ENCODE peak calls at places on chromosomes 1 and 21, in eight cellular contexts. One of them, this sample, is unnamed.

GRCh38 chr1:29687166-29687565 is 450.8 kb downstream of the PTPRU start:
- DNase-seq in astrocyte: no peak
- DNase-seq in heart left ventricle: no peak
- DNase-seq in stimulated activated CD4-positive, alpha-beta T cell treated with anti-CD3 and anti-CD28 coated beads, Interleukin-15, amount 100 ng/mL, for 24 hours: no peak
- DNase-seq in T-helper 22 cell: no peak
- DNase-seq in Right ventricle myocardium superior: no peak
- DNase-seq in HS-5: no peak
- DNase-seq in T-helper 9 cell: no peak
- DNase-seq in this sample: no peak

GRCh38 chr1:31943546-31944184 is 5.5 kb upstream of the PTP4A2 start:
- DNase-seq in T-helper 9 cell: no peak
- DNase-seq in T-helper 22 cell: no peak
- DNase-seq in Right ventricle myocardium superior: no peak
- DNase-seq in stimulated activated CD4-positive, alpha-beta T cell treated with anti-CD3 and anti-CD28 coated beads, Interleukin-15, amount 100 ng/mL, for 24 hours: no peak
- DNase-seq in astrocyte: no peak
- DNase-seq in heart left ventricle: no peak
- DNase-seq in HS-5: no peak
- DNase-seq in this sample: no peak

GRCh38 chr1:116260621-116261020 is 112.4 kb upstream of the ATP1A1 start:
- DNase-seq in Right ventricle myocardium superior: no peak
- DNase-seq in heart left ventricle: no peak
- DNase-seq in T-helper 22 cell: no peak
- DNase-seq in HS-5: no peak
- DNase-seq in astrocyte: no peak
- DNase-seq in stimulated activated CD4-positive, alpha-beta T cell treated with anti-CD3 and anti-CD28 coated beads, Interleukin-15, amount 100 ng/mL, for 24 hours: no peak
- DNase-seq in T-helper 9 cell: no peak
- DNase-seq in this sample: no peak

GRCh38 chr1:66999640-67000400 is 54.1 kb downstream of the SLC35D1 start:
- DNase-seq in astrocyte: no peak
- DNase-seq in Right ventricle myocardium superior: no peak
- DNase-seq in heart left ventricle: no peak
- DNase-seq in HS-5: no peak
- DNase-seq in T-helper 9 cell: no peak
- DNase-seq in T-helper 22 cell: no peak
- DNase-seq in stimulated activated CD4-positive, alpha-beta T cell treated with anti-CD3 and anti-CD28 coated beads, Interleukin-15, amount 100 ng/mL, for 24 hours: no peak
- DNase-seq in this sample: no peak

GRCh38 chr1:61353797-61354406 is 271.5 kb downstream of the NFIA start:
- DNase-seq in stimulated activated CD4-positive, alpha-beta T cell treated with anti-CD3 and anti-CD28 coated beads, Interleukin-15, amount 100 ng/mL, for 24 hours: no peak
- DNase-seq in astrocyte: no peak
- DNase-seq in HS-5: no peak
- DNase-seq in Right ventricle myocardium superior: no peak
- DNase-seq in T-helper 22 cell: no peak
- DNase-seq in heart left ventricle: no peak
- DNase-seq in T-helper 9 cell: no peak
- DNase-seq in this sample: peak

GRCh38 chr1:43991476-43992231 is at the start of gene CCDC24:
- DNase-seq in T-helper 9 cell: peak
- DNase-seq in heart left ventricle: peak
- DNase-seq in T-helper 22 cell: peak
- DNase-seq in HS-5: peak
- DNase-seq in astrocyte: peak
- DNase-seq in stimulated activated CD4-positive, alpha-beta T cell treated with anti-CD3 and anti-CD28 coated beads, Interleukin-15, amount 100 ng/mL, for 24 hours: peak
- DNase-seq in Right ventricle myocardium superior: peak
- DNase-seq in this sample: peak

GRCh38 chr1:180188103-180188506 is 33.4 kb downstream of the QSOX1 start:
- DNase-seq in HS-5: no peak
- DNase-seq in heart left ventricle: peak
- DNase-seq in astrocyte: peak
- DNase-seq in Right ventricle myocardium superior: peak
- DNase-seq in stimulated activated CD4-positive, alpha-beta T cell treated with anti-CD3 and anti-CD28 coated beads, Interleukin-15, amount 100 ng/mL, for 24 hours: peak
- DNase-seq in T-helper 9 cell: no peak
- DNase-seq in T-helper 22 cell: no peak
- DNase-seq in this sample: peak

GRCh38 chr1:1760345-1760650 is 18.0 kb downstream of the NADK start:
- DNase-seq in T-helper 9 cell: no peak
- DNase-seq in HS-5: no peak
- DNase-seq in stimulated activated CD4-positive, alpha-beta T cell treated with anti-CD3 and anti-CD28 coated beads, Interleukin-15, amount 100 ng/mL, for 24 hours: no peak
- DNase-seq in T-helper 22 cell: no peak
- DNase-seq in astrocyte: no peak
- DNase-seq in Right ventricle myocardium superior: no peak
- DNase-seq in heart left ventricle: no peak
- DNase-seq in this sample: no peak

GRCh38 chr1:14804626-14805025 is 206.1 kb downstream of the KAZN start:
- DNase-seq in heart left ventricle: no peak
- DNase-seq in stimulated activated CD4-positive, alpha-beta T cell treated with anti-CD3 and anti-CD28 coated beads, Interleukin-15, amount 100 ng/mL, for 24 hours: peak
- DNase-seq in T-helper 9 cell: no peak
- DNase-seq in T-helper 22 cell: no peak
- DNase-seq in Right ventricle myocardium superior: no peak
- DNase-seq in astrocyte: no peak
- DNase-seq in HS-5: no peak
- DNase-seq in this sample: peak

GRCh38 chr1:37945743-37946702 is 830 bp downstream of the INPP5B start:
- DNase-seq in T-helper 22 cell: no peak
- DNase-seq in heart left ventricle: peak
- DNase-seq in T-helper 9 cell: no peak
- DNase-seq in HS-5: no peak
- DNase-seq in Right ventricle myocardium superior: peak
- DNase-seq in stimulated activated CD4-positive, alpha-beta T cell treated with anti-CD3 and anti-CD28 coated beads, Interleukin-15, amount 100 ng/mL, for 24 hours: no peak
- DNase-seq in astrocyte: peak
- DNase-seq in this sample: no peak

GRCh38 chr1:97632776-97633175 is 288.1 kb downstream of the DPYD start:
- DNase-seq in heart left ventricle: no peak
- DNase-seq in stimulated activated CD4-positive, alpha-beta T cell treated with anti-CD3 and anti-CD28 coated beads, Interleukin-15, amount 100 ng/mL, for 24 hours: no peak
- DNase-seq in HS-5: no peak
- DNase-seq in T-helper 22 cell: no peak
- DNase-seq in Right ventricle myocardium superior: no peak
- DNase-seq in T-helper 9 cell: no peak
- DNase-seq in astrocyte: no peak
- DNase-seq in this sample: no peak

GRCh38 chr21:45019076-45019886 is 55.1 kb upstream of the ADARB1 start:
- DNase-seq in T-helper 9 cell: no peak
- DNase-seq in astrocyte: peak
- DNase-seq in Right ventricle myocardium superior: peak
- DNase-seq in HS-5: no peak
- DNase-seq in heart left ventricle: peak
- DNase-seq in stimulated activated CD4-positive, alpha-beta T cell treated with anti-CD3 and anti-CD28 coated beads, Interleukin-15, amount 100 ng/mL, for 24 hours: no peak
- DNase-seq in T-helper 22 cell: no peak
- DNase-seq in this sample: no peak

GRCh38 chr1:50424045-50424939 is 1.0 kb upstream of the DMRTA2 start:
- DNase-seq in T-helper 22 cell: no peak
- DNase-seq in stimulated activated CD4-positive, alpha-beta T cell treated with anti-CD3 and anti-CD28 coated beads, Interleukin-15, amount 100 ng/mL, for 24 hours: peak
- DNase-seq in HS-5: no peak
- DNase-seq in Right ventricle myocardium superior: no peak
- DNase-seq in T-helper 9 cell: no peak
- DNase-seq in astrocyte: no peak
- DNase-seq in heart left ventricle: no peak
- DNase-seq in this sample: no peak

GRCh38 chr1:210464519-210465039 is 135.9 kb downstream of the HHAT start:
- DNase-seq in T-helper 9 cell: no peak
- DNase-seq in HS-5: no peak
- DNase-seq in T-helper 22 cell: no peak
- DNase-seq in astrocyte: peak
- DNase-seq in heart left ventricle: no peak
- DNase-seq in Right ventricle myocardium superior: no peak
- DNase-seq in stimulated activated CD4-positive, alpha-beta T cell treated with anti-CD3 and anti-CD28 coated beads, Interleukin-15, amount 100 ng/mL, for 24 hours: peak
- DNase-seq in this sample: peak

GRCh38 chr1:228802386-228803221 is 67.3 kb downstream of the RHOU start:
- DNase-seq in T-helper 9 cell: no peak
- DNase-seq in HS-5: no peak
- DNase-seq in astrocyte: no peak
- DNase-seq in Right ventricle myocardium superior: no peak
- DNase-seq in T-helper 22 cell: no peak
- DNase-seq in stimulated activated CD4-positive, alpha-beta T cell treated with anti-CD3 and anti-CD28 coated beads, Interleukin-15, amount 100 ng/mL, for 24 hours: no peak
- DNase-seq in heart left ventricle: no peak
- DNase-seq in this sample: no peak

GRCh38 chr1:245983294-245983967 is 523.6 kb downstream of the SMYD3 start:
- DNase-seq in T-helper 9 cell: no peak
- DNase-seq in Right ventricle myocardium superior: no peak
- DNase-seq in HS-5: no peak
- DNase-seq in T-helper 22 cell: no peak
- DNase-seq in stimulated activated CD4-positive, alpha-beta T cell treated with anti-CD3 and anti-CD28 coated beads, Interleukin-15, amount 100 ng/mL, for 24 hours: no peak
- DNase-seq in heart left ventricle: no peak
- DNase-seq in astrocyte: no peak
- DNase-seq in this sample: no peak

GRCh38 chr21:14864211-14865021 is 200.4 kb downstream of the NRIP1 start:
- DNase-seq in stimulated activated CD4-positive, alpha-beta T cell treated with anti-CD3 and anti-CD28 coated beads, Interleukin-15, amount 100 ng/mL, for 24 hours: peak
- DNase-seq in T-helper 22 cell: no peak
- DNase-seq in T-helper 9 cell: no peak
- DNase-seq in Right ventricle myocardium superior: peak
- DNase-seq in astrocyte: peak
- DNase-seq in heart left ventricle: peak
- DNase-seq in HS-5: no peak
- DNase-seq in this sample: peak

GRCh38 chr1:5265416-5266075 is 611.1 kb downstream of the AJAP1 start:
- DNase-seq in HS-5: no peak
- DNase-seq in heart left ventricle: no peak
- DNase-seq in T-helper 22 cell: no peak
- DNase-seq in Right ventricle myocardium superior: no peak
- DNase-seq in T-helper 9 cell: no peak
- DNase-seq in stimulated activated CD4-positive, alpha-beta T cell treated with anti-CD3 and anti-CD28 coated beads, Interleukin-15, amount 100 ng/mL, for 24 hours: no peak
- DNase-seq in astrocyte: no peak
- DNase-seq in this sample: no peak

This sample was measured in PC-3.